ENCODE peak calls at places on chromosomes 11 and 22, in seven cellular contexts. O, P, W, B, I, M and U are unnamed samples.

GRCh38 chr22:50441428-50441993 is 33.3 kb downstream of the SBF1 start:
- DNase-seq in O (no peak), P (peak), W (no peak), B (no peak), I (no peak), M (no peak), U (no peak)

GRCh38 chr22:26667140-26667539 is 9.8 kb downstream of the MIAT start:
- DNase-seq in O (no peak), P (no peak), W (no peak), B (no peak), I (no peak), M (no peak), U (no peak)

GRCh38 chr22:46175631-46176030 is 25.3 kb downstream of the PPARA start:
- DNase-seq in O (no peak), P (no peak), W (no peak), B (no peak), I (no peak), M (no peak), U (peak)

GRCh38 chr11:15690326-15690725 is 575.6 kb downstream of the INSC start:
- DNase-seq in O (no peak), P (no peak), W (no peak), B (no peak), I (no peak), M (no peak), U (no peak)

GRCh38 chr11:65439331-65440181 is 17.0 kb downstream of the NEAT1 start:
- DNase-seq in O (no peak), P (no peak), W (no peak), B (no peak), I (peak), M (peak), U (no peak)

GRCh38 chr11:112477929-112478317 is 217.3 kb upstream of the PLET1 start:
- DNase-seq in O (no peak), P (no peak), W (no peak), B (no peak), I (peak), M (no peak), U (no peak)

GRCh38 chr11:105641433-105641832 is 31.6 kb downstream of the GRIA4 start:
- DNase-seq in O (no peak), P (no peak), W (no peak), B (no peak), I (no peak), M (no peak), U (no peak)

GRCh38 chr11:28346209-28346608 is 238.0 kb downstream of the METTL15 start:
- DNase-seq in O (no peak), P (no peak), W (no peak), B (no peak), I (peak), M (no peak), U (no peak)

GRCh38 chr22:48438096-48438495 is 1389.6 kb downstream of the BRD1 start:
- DNase-seq in O (no peak), P (peak), W (no peak), B (no peak), I (no peak), M (no peak), U (no peak)

GRCh38 chr11:33179431-33179830 is 18.2 kb upstream of the CSTF3 start:
- DNase-seq in O (no peak), P (no peak), W (peak), B (no peak), I (no peak), M (no peak), U (no peak)

GRCh38 chr11:34345991-34346480 is 11.8 kb downstream of the ABTB2 start:
- DNase-seq in O (peak), P (no peak), W (no peak), B (no peak), I (no peak), M (no peak), U (no peak)

GRCh38 chr11:118908931-118909618 is 16.7 kb downstream of the BCL9L start:
- DNase-seq in O (peak), P (no peak), W (no peak), B (no peak), I (peak), M (peak), U (peak)

GRCh38 chr22:19178659-19179471 is at the start of gene SLC25A1:
- DNase-seq in O (peak), P (peak), W (peak), B (peak), I (peak), M (peak), U (peak)

GRCh38 chr22:48640890-48641771 is 1186.5 kb downstream of the BRD1 start:
- DNase-seq in O (no peak), P (no peak), W (peak), B (no peak), I (no peak), M (no peak), U (no peak)

GRCh38 chr11:3905080-3905953 is 49.9 kb downstream of the STIM1 start:
- DNase-seq in O (peak), P (no peak), W (peak), B (peak), I (peak), M (no peak), U (peak)

GRCh38 chr11:57205046-57205671 is 23.4 kb downstream of the LRRC55 start:
- DNase-seq in O (no peak), P (no peak), W (no peak), B (no peak), I (no peak), M (no peak), U (peak)

GRCh38 chr11:120344302-120345004 is 8.2 kb downstream of the ARHGEF12 start:
- DNase-seq in O (peak), P (no peak), W (peak), B (peak), I (peak), M (no peak), U (no peak)

GRCh38 chr11:64796757-64797541 is 6.1 kb downstream of the MAP4K2 start:
- DNase-seq in O (no peak), P (no peak), W (no peak), B (no peak), I (no peak), M (no peak), U (no peak)

GRCh38 chr11:116731821-116732739 is 40.7 kb downstream of the BUD13 start:
- DNase-seq in O (no peak), P (no peak), W (no peak), B (no peak), I (no peak), M (no peak), U (no peak)

GRCh38 chr11:94880216-94880615 is 93.1 kb downstream of the CWC15 start:
- DNase-seq in O (peak), P (no peak), W (peak), B (no peak), I (peak), M (no peak), U (no peak)

GRCh38 chr11:120181446-120181992 is 29.3 kb upstream of the OAF start:
- DNase-seq in O (no peak), P (no peak), W (peak), B (no peak), I (no peak), M (no peak), U (no peak)

GRCh38 chr11:65584723-65585171 is 8.9 kb downstream of the EHBP1L1 start:
- DNase-seq in O (no peak), P (no peak), W (no peak), B (no peak), I (no peak), M (no peak), U (no peak)

GRCh38 chr22:27507935-27508504 is 293.5 kb downstream of the MN1 start:
- DNase-seq in O (no peak), P (no peak), W (no peak), B (no peak), I (no peak), M (no peak), U (no peak)

GRCh38 chr22:20080776-20081654 is 974 bp downstream of the DGCR8 start:
- DNase-seq in O (peak), P (peak), W (no peak), B (no peak), I (peak), M (no peak), U (peak)

GRCh38 chr11:69148806-69149205 is 6.9 kb upstream of the SMIM38 start:
- DNase-seq in O (no peak), P (no peak), W (no peak), B (no peak), I (no peak), M (no peak), U (no peak)